ENCODE peak calls at places on chromosomes 16 and 17, in seven cellular contexts. S is H54; G is fibroblast of mammary gland; U is central memory CD4-positive, alpha-beta T cell; O is AG09319; E is GM10248; A is NCI-H460. F is an unnamed sample.

GRCh38 chr17:74361613-74362391 is at the start of gene BTBD17:
- DNase-seq in O (no peak), U (no peak), G (no peak), E (peak), S (peak), A (peak), F (peak)

GRCh38 chr17:63279498-63280230 is 166.4 kb downstream of the CYB561 start:
- DNase-seq in A (no peak), G (peak), O (no peak), E (no peak), S (no peak), U (no peak), F (peak)

GRCh38 chr17:66435182-66435581 is 132.8 kb downstream of the PRKCA start:
- DNase-seq in E (no peak), S (no peak), O (no peak), U (no peak), A (no peak), G (no peak), F (no peak)

GRCh38 chr17:60720763-60721531 is 43.3 kb downstream of the BCAS3 start:
- DNase-seq in G (peak), A (peak), O (peak), S (peak), E (peak), U (peak), F (peak)

GRCh38 chr16:72985148-72985882 is 62.6 kb downstream of the ZFHX3 start:
- DNase-seq in S (no peak), A (no peak), E (no peak), O (peak), G (peak), U (no peak), F (peak)

GRCh38 chr16:11743308-11744074 is 834 bp upstream of the TXNDC11 start:
- DNase-seq in O (no peak), G (peak), A (peak), E (peak), S (no peak), U (peak), F (peak)

GRCh38 chr17:39547713-39548478 is 59.8 kb downstream of the NEUROD2 start:
- DNase-seq in A (peak), O (no peak), S (peak), G (peak), E (peak), U (peak), F (peak)

GRCh38 chr17:18961634-18962493 is 9.9 kb downstream of the SLC5A10 start:
- DNase-seq in A (no peak), E (peak), S (no peak), G (peak), U (no peak), O (no peak), F (peak)

GRCh38 chr17:57921342-57921741 is 33.9 kb downstream of the CUEDC1 start:
- DNase-seq in G (peak), S (no peak), A (no peak), E (no peak), O (no peak), U (no peak), F (peak)

GRCh38 chr17:21199311-21199710 is 14.7 kb downstream of the TMEM11 start:
- DNase-seq in A (no peak), S (no peak), U (no peak), E (no peak), O (peak), G (peak), F (peak)

GRCh38 chr17:57544381-57544780 is 200.7 kb downstream of the CCDC182 start:
- DNase-seq in U (no peak), S (no peak), E (no peak), O (no peak), G (no peak), A (no peak), F (no peak)

GRCh38 chr16:20504418-20504817 is 53.1 kb downstream of the ACSM2A start:
- DNase-seq in A (no peak), U (no peak), O (no peak), E (no peak), S (no peak), G (no peak), F (no peak)

GRCh38 chr17:78995022-78995760 is 14.4 kb downstream of the CANT1 start:
- DNase-seq in U (no peak), A (no peak), E (no peak), G (no peak), O (no peak), S (no peak), F (no peak)

GRCh38 chr17:73494955-73495349 is 149.3 kb downstream of the SDK2 start:
- DNase-seq in U (no peak), A (no peak), E (no peak), O (no peak), S (no peak), G (no peak), F (no peak)

GRCh38 chr17:64580384-64581307 is 73.9 kb downstream of the CEP95 start:
- DNase-seq in S (no peak), G (peak), U (no peak), E (no peak), A (no peak), O (no peak), F (no peak)

GRCh38 chr16:29674188-29674587 is 4.8 kb upstream of the QPRT start:
- DNase-seq in E (no peak), O (no peak), A (no peak), U (no peak), S (no peak), G (peak), F (no peak)

GRCh38 chr16:73735018-73735417 is 561.6 kb upstream of the PSMD7 start:
- DNase-seq in O (no peak), U (no peak), S (no peak), A (peak), E (no peak), G (peak), F (peak)

GRCh38 chr17:3695129-3695722 is 729 bp downstream of the P2RX5 start:
- DNase-seq in E (no peak), G (no peak), U (no peak), A (no peak), O (no peak), S (peak), F (no peak)

GRCh38 chr16:12901204-12901596 is 198 bp upstream of the SHISA9 start:
- DNase-seq in A (no peak), U (no peak), E (no peak), O (no peak), G (no peak), S (no peak), F (peak)

GRCh38 chr16:19463468-19464315 is 46.0 kb downstream of the TMC5 start:
- DNase-seq in S (no peak), E (no peak), G (no peak), U (no peak), O (no peak), A (no peak), F (no peak)

GRCh38 chr16:72810480-72810879 is 237.4 kb downstream of the ZFHX3 start:
- DNase-seq in G (no peak), E (no peak), S (no peak), O (no peak), U (no peak), A (no peak), F (no peak)

GRCh38 chr17:1362964-1363363 is 37.1 kb downstream of the YWHAE start:
- DNase-seq in E (peak), U (no peak), A (no peak), S (no peak), O (no peak), G (peak), F (peak)

GRCh38 chr17:66319226-66319625 is 16.8 kb downstream of the PRKCA start:
- DNase-seq in U (no peak), O (no peak), S (no peak), G (no peak), E (no peak), A (no peak), F (no peak)

GRCh38 chr17:78317817-78318400 is 42.0 kb downstream of the SOCS3 start:
- DNase-seq in E (peak), S (no peak), U (no peak), O (no peak), A (no peak), G (no peak), F (no peak)

GRCh38 chr16:50395763-50396710 is 27.2 kb upstream of the BRD7 start:
- DNase-seq in E (no peak), S (no peak), O (no peak), U (peak), A (no peak), G (no peak), F (no peak)

GRCh38 chr16:68093816-68094613 is 8.8 kb downstream of the NFATC3 start:
- DNase-seq in U (peak), E (no peak), A (peak), S (no peak), G (peak), O (no peak), F (peak)

GRCh38 chr17:76534831-76535732 is 2.4 kb downstream of the CYGB start:
- DNase-seq in E (no peak), A (no peak), G (no peak), S (no peak), O (no peak), U (no peak), F (no peak)

GRCh38 chr17:57092779-57093178 is 7.7 kb downstream of the AKAP1 start:
- DNase-seq in O (no peak), U (no peak), S (no peak), E (no peak), G (no peak), A (no peak), F (no peak)

GRCh38 chr17:39763046-39763800 is 25.5 kb downstream of the GRB7 start:
- DNase-seq in A (no peak), E (no peak), U (no peak), G (no peak), O (no peak), S (no peak), F (no peak)

GRCh38 chr17:58301504-58302150 is 20.9 kb upstream of the MPO start:
- DNase-seq in A (no peak), S (no peak), O (no peak), G (no peak), U (no peak), E (no peak), F (no peak)

F was measured in choroid plexus epithelial cell.